ENCODE peak calls at places on chromosomes 1 and 21, in eight cellular contexts. O is MCF 10A, B is sigmoid colon, J is amniotic epithelial cell, P is brain microvascular endothelial cell, T is HTR-8/SVneo, W is DMS153, M is AG10803. Z is an unnamed sample.

GRCh38 chr1:221045842-221046831 is 166.9 kb downstream of the HLX start:
- DNase-seq in W (no peak), P (no peak), B (no peak), T (no peak), O (no peak), M (peak), J (peak), Z (no peak)

GRCh38 chr21:35303085-35303484 is 254.0 kb upstream of the RUNX1 start:
- DNase-seq in P (peak), T (peak), J (peak), W (no peak), O (peak), B (no peak), M (peak), Z (no peak)

GRCh38 chr21:32383812-32384211 is 9.0 kb downstream of the URB1 start:
- DNase-seq in M (no peak), B (no peak), J (no peak), O (no peak), W (no peak), T (no peak), P (no peak), Z (no peak)

GRCh38 chr1:113903496-113904291 is 905 bp downstream of the AP4B1 start:
- DNase-seq in J (peak), M (peak), T (no peak), W (no peak), P (no peak), B (no peak), O (peak), Z (no peak)

GRCh38 chr21:27213328-27213727 is 246.4 kb upstream of the ADAMTS5 start:
- DNase-seq in W (no peak), T (no peak), O (peak), P (peak), B (no peak), J (peak), M (no peak), Z (no peak)

GRCh38 chr1:204483791-204484190 is 10.8 kb downstream of the PIK3C2B start:
- DNase-seq in B (no peak), W (no peak), M (no peak), J (no peak), P (no peak), T (no peak), O (peak), Z (no peak)

GRCh38 chr1:228313536-228314277 is 92.9 kb downstream of the TRIM11 start:
- DNase-seq in P (no peak), B (no peak), J (no peak), W (no peak), M (no peak), T (no peak), O (no peak), Z (no peak)

GRCh38 chr1:31690921-31691320 is 12.9 kb downstream of the COL16A1 start:
- DNase-seq in O (no peak), B (no peak), J (no peak), P (no peak), W (no peak), M (no peak), T (no peak), Z (no peak)

GRCh38 chr1:246608616-246609376 is 42.5 kb downstream of the CNST start:
- DNase-seq in W (peak), J (peak), P (peak), M (peak), B (peak), T (peak), O (peak), Z (no peak)

GRCh38 chr21:37370152-37371040 is 3.8 kb downstream of the DYRK1A start:
- DNase-seq in W (no peak), M (peak), J (peak), P (no peak), O (peak), B (no peak), T (no peak), Z (no peak)

GRCh38 chr1:49694251-49694827 is 329.4 kb downstream of the AGBL4 start:
- DNase-seq in T (no peak), J (no peak), M (no peak), B (no peak), W (no peak), O (no peak), P (no peak), Z (no peak)

GRCh38 chr1:93846151-93846928 is 32.7 kb downstream of the DNTTIP2 start:
- DNase-seq in J (peak), P (peak), B (peak), T (peak), M (peak), W (peak), O (peak), Z (peak)

GRCh38 chr1:201488817-201489581 is 17.9 kb downstream of the CSRP1 start:
- DNase-seq in B (peak), M (peak), O (peak), T (peak), P (peak), J (peak), W (no peak), Z (no peak)

GRCh38 chr1:19786988-19787423 is 12.7 kb downstream of the TMCO4 start:
- DNase-seq in P (no peak), B (no peak), M (no peak), J (no peak), W (no peak), O (no peak), T (no peak), Z (no peak)

GRCh38 chr1:153598309-153599172 is 14.4 kb downstream of the S100A16 start:
- DNase-seq in B (peak), W (peak), M (peak), P (peak), J (no peak), T (no peak), O (no peak), Z (no peak)

GRCh38 chr1:219702551-219703215 is 89.8 kb upstream of the ZC3H11B start:
- DNase-seq in O (no peak), P (peak), M (no peak), B (no peak), T (no peak), W (no peak), J (peak), Z (no peak)

GRCh38 chr1:109922326-109922725 is 11.7 kb downstream of the CSF1 start:
- DNase-seq in T (no peak), O (no peak), J (no peak), P (no peak), M (no peak), W (no peak), B (no peak), Z (no peak)

GRCh38 chr1:160124709-160125478 is 9.3 kb downstream of the ATP1A2 start:
- DNase-seq in O (peak), T (peak), P (peak), W (no peak), J (peak), M (peak), B (no peak), Z (no peak)

GRCh38 chr1:204267191-204267601 is 53.4 kb upstream of the GOLT1A start:
- DNase-seq in O (no peak), J (no peak), W (no peak), M (no peak), B (no peak), P (no peak), T (no peak), Z (no peak)

GRCh38 chr1:201317551-201317950 is 34.2 kb downstream of the PKP1 start:
- DNase-seq in P (no peak), W (no peak), B (peak), T (no peak), M (no peak), J (no peak), O (no peak), Z (no peak)

GRCh38 chr1:36253463-36253862 is 29.2 kb downstream of the THRAP3 start:
- DNase-seq in O (no peak), W (no peak), B (no peak), M (peak), T (no peak), P (peak), J (peak), Z (no peak)

GRCh38 chr21:45993210-45994085 is 11.9 kb downstream of the COL6A1 start:
- DNase-seq in M (no peak), P (no peak), O (no peak), B (peak), W (no peak), J (no peak), T (no peak), Z (peak)

GRCh38 chr1:79353224-79353623 is 346.7 kb upstream of the ADGRL4 start:
- DNase-seq in W (no peak), P (peak), O (peak), B (no peak), J (peak), T (peak), M (peak), Z (no peak)

GRCh38 chr1:42170779-42171621 is 6.5 kb upstream of the GUCA2A start:
- DNase-seq in O (no peak), T (no peak), B (no peak), W (peak), J (no peak), P (no peak), M (no peak), Z (no peak)

GRCh38 chr1:30834249-30834648 is 74.3 kb downstream of the SDC3 start:
- DNase-seq in O (no peak), J (no peak), P (no peak), W (peak), M (no peak), B (no peak), T (no peak), Z (no peak)

Z was measured in D721Med.